ENCODE peak calls at places on chromosomes 3 and 15, in seven cellular contexts. P, G, N, M, Y, S and C are unnamed samples.

GRCh38 chr3:16885948-16886683 is 1.4 kb downstream of the PLCL2 start:
- DNase-seq in P (peak; percentile 29), G (peak; percentile 62), N (no peak), M (peak; percentile 34), Y (no peak), S (no peak), C (no peak)

GRCh38 chr3:67380118-67380517 is 274.3 kb downstream of the SUCLG2 start:
- DNase-seq in P (no peak), G (no peak), N (no peak), M (no peak), Y (no peak), S (no peak), C (no peak)

GRCh38 chr3:190443257-190443656 is 6.4 kb downstream of the TMEM207 start:
- DNase-seq in P (peak; percentile 51), G (peak; percentile 59), N (no peak), M (no peak), Y (peak; percentile 10), S (no peak), C (peak; percentile 33)

GRCh38 chr3:73484656-73485248 is 140.0 kb downstream of the PDZRN3 start:
- DNase-seq in P (no peak), G (peak; percentile 67), N (no peak), M (peak; percentile 79), Y (no peak), S (no peak), C (peak; percentile 76)

GRCh38 chr15:67409175-67409574 is 111.8 kb upstream of the C15orf61 start:
- DNase-seq in P (no peak), G (no peak), N (no peak), M (no peak), Y (peak; percentile 59), S (no peak), C (peak; percentile 29)

GRCh38 chr3:87461036-87461435 is 184.7 kb upstream of the POU1F1 start:
- DNase-seq in P (peak; percentile 55), G (peak; percentile 38), N (no peak), M (no peak), Y (no peak), S (no peak), C (no peak)

GRCh38 chr3:189942948-189943347 is 177.7 kb downstream of the P3H2 start:
- DNase-seq in P (no peak), G (no peak), N (no peak), M (no peak), Y (no peak), S (no peak), C (no peak)

GRCh38 chr15:40929730-40930429 is 740 bp downstream of the DLL4 start:
- DNase-seq in P (peak; percentile 51), G (peak; percentile 73), N (no peak), M (no peak), Y (peak; percentile 91), S (peak; percentile 74), C (peak; percentile 67)

GRCh38 chr15:75348563-75349350 is 1.9 kb downstream of the NEIL1 start:
- DNase-seq in P (no peak), G (peak; percentile 41), N (no peak), M (no peak), Y (peak; percentile 43), S (peak; percentile 6), C (peak; percentile 63)

GRCh38 chr15:58504674-58505234 is 73.0 kb downstream of the LIPC start:
- DNase-seq in P (no peak), G (no peak), N (no peak), M (peak; percentile 61), Y (no peak), S (no peak), C (no peak)

GRCh38 chr15:70308011-70308761 is 210.5 kb upstream of the TLE3 start:
- DNase-seq in P (no peak), G (no peak), N (peak; percentile 3), M (no peak), Y (no peak), S (no peak), C (no peak)

GRCh38 chr3:11272913-11273574 is 847 bp downstream of the ATG7 start:
- DNase-seq in P (peak; percentile 51), G (peak; percentile 60), N (no peak), M (no peak), Y (no peak), S (no peak), C (no peak)

GRCh38 chr3:116390318-116390717 is 55.0 kb downstream of the LSAMP start:
- DNase-seq in P (no peak), G (no peak), N (no peak), M (no peak), Y (no peak), S (no peak), C (peak; percentile 52)

GRCh38 chr3:54621181-54621580 is 306.7 kb downstream of the LRTM1 start:
- DNase-seq in P (no peak), G (peak; percentile 42), N (no peak), M (no peak), Y (no peak), S (no peak), C (no peak)

GRCh38 chr3:31235062-31235704 is 297.5 kb upstream of the STT3B start:
- DNase-seq in P (no peak), G (peak; percentile 33), N (no peak), M (no peak), Y (no peak), S (no peak), C (no peak)

GRCh38 chr3:4245671-4246070 is 57.5 kb upstream of the SETMAR start:
- DNase-seq in P (peak; percentile 4), G (no peak), N (no peak), M (no peak), Y (peak; percentile 37), S (peak; percentile 11), C (peak; percentile 60)

GRCh38 chr15:44662478-44663409 is 718 bp downstream of the SPG11 start:
- DNase-seq in P (peak; percentile 71), G (peak; percentile 81), N (peak; percentile 34), M (peak; percentile 88), Y (peak; percentile 64), S (peak; percentile 82), C (peak; percentile 63)

GRCh38 chr3:99394831-99395733 is 243.3 kb upstream of the COL8A1 start:
- DNase-seq in P (peak; percentile 86), G (peak; percentile 85), N (no peak), M (no peak), Y (no peak), S (no peak), C (no peak)

GRCh38 chr15:55758580-55758986 is 15.6 kb upstream of the PRTG start:
- DNase-seq in P (no peak), G (no peak), N (no peak), M (no peak), Y (no peak), S (no peak), C (peak; percentile 8)

GRCh38 chr3:4742359-4742758 is 236.9 kb upstream of the BHLHE40 start:
- DNase-seq in P (peak; percentile 43), G (peak; percentile 26), N (no peak), M (no peak), Y (no peak), S (no peak), C (no peak)

DNA sequence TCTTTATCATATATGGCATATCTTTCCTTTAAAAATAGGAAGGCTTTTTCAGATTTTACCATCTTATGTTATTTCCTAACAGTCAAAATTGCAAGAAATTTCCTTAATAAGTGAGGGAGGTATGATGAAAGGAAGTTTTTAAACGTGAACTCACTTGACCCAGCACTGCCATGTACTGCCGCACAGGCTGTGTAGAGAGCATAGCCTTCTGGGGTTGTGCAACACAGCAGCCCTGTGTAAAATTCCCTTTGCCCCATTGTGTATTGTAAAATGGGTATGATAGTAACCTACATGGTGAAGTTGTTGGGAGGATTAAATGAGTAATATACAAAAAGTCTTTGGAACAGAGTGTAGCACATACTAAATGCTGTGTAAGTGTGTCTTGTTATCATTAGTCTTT is 78.6 kb downstream of the PEX5L start:
- DNase-seq in P (no peak), G (no peak), N (no peak), M (no peak), Y (no peak), S (no peak), C (no peak)
- H3K4me1 ChIP-seq in P (peaks cover 5% of the 10 kb centered on the region), G (no peaks in the 10 kb centered on the region), N (no peaks in the 10 kb centered on the region), M (peaks cover 29% of the 10 kb centered on the region), Y (no peaks in the 10 kb centered on the region), S (no peaks in the 10 kb centered on the region), C (no peaks in the 10 kb centered on the region)

GRCh38 chr15:64503197-64503596 is 42.8 kb downstream of the ZNF609 start:
- DNase-seq in P (no peak), G (peak; percentile 59), N (no peak), M (no peak), Y (no peak), S (no peak), C (peak; percentile 36)

GRCh38 chr15:64502537-64502936 is 42.2 kb downstream of the ZNF609 start:
- DNase-seq in P (no peak), G (peak; percentile 47), N (no peak), M (no peak), Y (no peak), S (no peak), C (no peak)

GRCh38 chr15:64503640-64504039 is 43.3 kb downstream of the ZNF609 start:
- DNase-seq in P (no peak), G (no peak), N (no peak), M (no peak), Y (no peak), S (no peak), C (no peak)

GRCh38 chr15:64507293-64507802 is 47.0 kb downstream of the ZNF609 start:
- DNase-seq in P (no peak), G (peak; percentile 87), N (no peak), M (no peak), Y (peak; percentile 14), S (peak; percentile 87), C (no peak)

GRCh38 chr15:64507845-64508244 is 47.5 kb downstream of the ZNF609 start:
- DNase-seq in P (no peak), G (no peak), N (no peak), M (no peak), Y (no peak), S (no peak), C (no peak)
- TF ChIP-seq EZH2phosphoT487 in P (no peak), G (no peak), N (no peak), M (no peak), Y (no peak), S (no peak), C (no peak)

DNA sequence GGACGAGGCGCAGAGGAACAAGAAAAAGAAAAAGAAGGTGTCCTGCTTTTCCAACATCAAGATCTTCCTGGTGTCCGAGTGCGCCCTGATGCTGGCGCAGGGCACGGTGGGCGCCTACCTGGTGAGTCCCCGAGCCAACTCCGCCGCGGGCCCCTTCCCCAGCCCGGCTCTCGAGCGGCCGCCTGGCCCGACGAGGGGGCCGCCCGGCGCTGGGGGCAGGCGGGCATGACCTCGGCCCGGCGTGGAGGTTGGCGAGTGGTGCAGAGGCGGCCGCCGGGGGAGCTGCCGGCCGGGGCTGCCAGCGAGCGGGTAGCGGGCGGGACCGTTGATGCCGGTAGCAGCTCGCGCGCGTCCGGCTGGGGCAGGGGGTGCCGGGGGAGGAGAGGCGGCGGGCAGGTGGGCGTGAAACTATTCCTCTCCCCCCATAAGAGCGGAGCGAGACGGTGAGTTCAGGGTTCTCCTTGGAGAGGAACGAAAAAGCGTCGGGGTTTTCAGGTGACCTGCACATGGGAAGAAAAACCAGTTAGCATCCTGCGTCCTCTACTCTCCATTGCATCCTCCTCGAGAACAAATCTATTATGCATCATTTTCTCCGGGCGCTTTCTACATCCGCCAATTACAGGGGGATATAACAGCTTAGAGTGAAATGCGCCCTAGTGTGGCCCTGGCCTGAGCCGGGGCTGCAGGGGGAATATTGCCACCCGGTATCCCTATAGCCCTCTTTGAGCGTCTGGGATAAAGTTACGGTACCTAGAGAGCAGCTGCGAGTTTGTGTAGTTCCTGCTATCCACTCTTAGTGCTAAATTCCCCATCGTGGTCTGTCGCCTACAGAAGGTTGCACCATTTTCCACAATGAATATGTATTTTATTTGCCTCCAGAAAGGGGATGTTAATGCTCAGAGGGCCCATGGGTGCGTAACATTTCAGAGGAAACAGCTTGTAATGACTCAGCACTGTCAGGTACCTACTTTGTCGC is 748 bp downstream of the SLCO3A1 start:
- DNase-seq in P (no peak), G (peak; percentile 73), N (no peak), M (peak; percentile 50), Y (peak; percentile 79), S (peak; percentile 49), C (peak; percentile 60)
- TF ChIP-seq EZH2 in P (no peak), G (no peak), N (no peak), M (no peak), Y (peak; percentile 58), S (peak; percentile 68), C (no peak)

GRCh38 chr3:120049881-120050539 is 44.2 kb downstream of the GSK3B start:
- DNase-seq in P (no peak), G (no peak), N (no peak), M (no peak), Y (no peak), S (no peak), C (no peak)
- H3K4me1 ChIP-seq in P (no peaks in the 10 kb centered on the region), G (peaks cover 18% of the 10 kb centered on the region), N (no peaks in the 10 kb centered on the region), M (peaks cover 12% of the 10 kb centered on the region), Y (peaks cover 10% of the 10 kb centered on the region), S (peaks cover 7% of the 10 kb centered on the region), C (peaks cover 3% of the 10 kb centered on the region)